ENCODE peak calls at places on chromosomes 12 and 14, in six cellular contexts. I, T, M, U, Z and E are unnamed samples.

GRCh38 chr12:25254271-25254880 is 3.6 kb upstream of the KRAS start:
- DNase-seq in I (peak; percentile 44), U (no peak), Z (peak; percentile 47), M (no peak), T (no peak), E (no peak)

GRCh38 chr12:53101931-53102781 is 1.1 kb upstream of the SOAT2 start:
- DNase-seq in U (peak; percentile 2), I (no peak), Z (peak; percentile 79), M (no peak), T (no peak), E (no peak)

GRCh38 chr12:92482599-92482998 is 220.2 kb upstream of the PLEKHG7 start:
- DNase-seq in Z (no peak), M (no peak), I (no peak), T (no peak), U (no peak), E (no peak)

GRCh38 chr12:59322473-59322872 is 273.4 kb upstream of the SLC16A7 start:
- DNase-seq in I (no peak), U (no peak), T (no peak), M (no peak), Z (no peak), E (no peak)

GRCh38 chr12:1948883-1949282 is 30.4 kb upstream of the CACNA2D4 start:
- DNase-seq in T (no peak), U (no peak), M (no peak), I (no peak), Z (no peak), E (no peak)

GRCh38 chr12:10741836-10742235 is 18.7 kb upstream of the YBX3 start:
- DNase-seq in M (no peak), Z (no peak), T (no peak), U (no peak), I (no peak), E (no peak)

GRCh38 chr14:96130854-96131253 is 73.8 kb upstream of the BDKRB2 start:
- DNase-seq in T (no peak), M (no peak), U (no peak), Z (no peak), I (peak; percentile 63), E (no peak)

GRCh38 chr12:42299392-42300308 is 26.2 kb downstream of the ZCRB1 start:
- DNase-seq in M (no peak), U (no peak), T (peak; percentile 49), Z (no peak), I (peak; percentile 80), E (no peak)

GRCh38 chr14:64855732-64856527 is 23.8 kb downstream of the SPTB start:
- DNase-seq in M (no peak), Z (no peak), U (no peak), T (no peak), I (no peak), E (no peak)

DNA sequence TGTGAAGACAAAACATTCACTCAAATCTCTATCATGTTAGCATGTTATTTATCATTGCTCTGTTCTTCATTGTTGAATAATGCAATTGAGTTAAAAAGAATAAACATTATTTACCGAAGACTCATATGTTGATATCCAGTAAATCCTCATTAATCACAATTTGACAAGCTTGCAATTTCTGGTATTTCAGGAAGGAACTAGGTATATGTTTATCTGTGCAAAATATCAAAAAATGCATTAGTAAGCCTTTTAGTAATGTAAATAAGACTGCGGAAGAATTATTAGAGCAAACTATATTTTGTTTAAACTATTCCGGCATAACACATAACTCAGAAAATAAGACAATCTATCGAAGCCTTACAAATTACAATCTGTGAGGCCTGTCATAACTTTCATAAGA is 222.7 kb upstream of the NOVA1 start:
- DNase-seq in U (no peak), T (no peak), I (no peak), M (no peak), Z (no peak), E (no peak)
- TF ChIP-seq CEBPB in U (no peak), T (no peak), I (no peak), M (no peak), Z (no peak), E (no peak)

DNA sequence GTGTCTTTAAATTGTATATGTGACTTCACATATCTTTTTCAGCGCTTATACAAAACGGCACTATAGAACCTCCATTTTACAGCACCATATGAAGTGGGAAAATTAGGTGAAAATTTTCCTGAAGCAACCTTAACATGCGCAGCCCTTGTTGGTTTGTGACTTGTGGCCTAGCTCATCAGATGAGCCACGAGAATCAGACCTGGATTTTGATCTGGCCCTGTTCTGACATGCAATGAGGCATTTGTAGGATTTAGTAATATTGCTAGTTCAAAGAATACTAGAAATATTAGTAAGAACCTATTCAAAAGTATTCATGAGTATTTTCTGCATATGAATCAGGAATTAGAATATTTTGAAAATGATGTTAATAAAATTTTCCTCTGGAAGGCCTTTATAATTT is 2.9 kb downstream of the CDKN1B start:
- DNase-seq in U (no peak), T (peak; percentile 36), Z (no peak), I (no peak), M (no peak), E (no peak)
- H3K4me1 ChIP-seq in U (peaks cover 30% of the 10 kb centered on the region), T (peaks cover 44% of the 10 kb centered on the region), Z (peaks cover 43% of the 10 kb centered on the region), I (peaks cover 10% of the 10 kb centered on the region), M (peaks cover 53% of the 10 kb centered on the region), E (peaks cover 9% of the 10 kb centered on the region)

DNA sequence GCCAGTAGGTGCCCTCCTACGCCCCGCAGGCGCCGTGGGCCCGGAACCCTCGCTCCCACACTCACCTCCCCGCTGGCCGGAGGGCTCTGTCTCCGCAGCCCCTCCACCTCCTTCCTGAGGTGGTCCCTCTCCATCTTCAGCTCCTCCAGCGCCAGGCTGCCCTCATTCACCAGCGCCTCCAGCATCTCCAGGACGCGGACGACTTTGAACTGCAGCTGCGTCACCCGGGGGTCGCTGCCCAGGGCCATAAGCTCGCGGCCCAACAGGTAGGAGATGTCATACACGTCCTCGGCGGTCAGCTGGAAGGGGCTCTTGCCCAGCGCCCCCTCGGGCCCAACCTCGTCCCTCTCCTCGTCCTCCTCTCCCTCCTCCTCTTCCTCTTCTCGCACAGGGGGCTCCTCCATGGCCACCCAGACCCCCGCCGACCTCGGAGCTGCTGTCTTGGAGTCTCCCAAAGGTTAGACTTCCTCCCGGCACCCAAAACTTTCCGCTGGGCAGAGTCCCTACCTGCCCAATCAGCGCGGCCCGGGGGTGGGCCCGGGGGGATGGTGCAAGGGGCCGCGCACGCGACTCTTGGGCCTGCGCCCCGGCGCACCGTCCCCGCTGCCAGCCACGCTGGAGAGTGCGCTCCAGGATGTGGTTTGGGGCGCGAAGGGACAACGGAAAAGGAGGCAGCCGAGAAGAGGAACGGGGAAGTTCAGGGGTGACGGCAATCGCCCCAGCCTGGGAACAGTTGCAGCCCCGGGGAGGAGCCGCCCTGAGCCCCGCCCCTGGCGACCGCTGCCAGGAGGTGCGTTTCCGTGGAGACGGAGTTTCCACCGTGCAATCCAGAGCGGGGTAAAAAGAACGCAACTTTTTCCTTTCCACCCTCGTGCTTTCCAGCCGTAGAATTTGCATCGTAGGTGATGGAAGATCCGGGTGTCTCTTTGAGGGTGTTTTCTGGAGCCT is at the start of gene RILPL2:
- DNase-seq in I (peak; percentile 65), U (peak; percentile 88), T (peak; percentile 78), M (peak; percentile 47), Z (peak; percentile 49), E (no peak)
- TF ChIP-seq CEBPB in I (no peak), U (peak; percentile 71), T (no peak), M (no peak), Z (peak; percentile 7), E (no peak)

GRCh38 chr14:91501951-91502930 is 7.9 kb downstream of the PPP4R3A start:
- DNase-seq in Z (no peak), M (no peak), I (no peak), T (no peak), U (no peak), E (no peak)

GRCh38 chr14:91506226-91506625 is 3.9 kb downstream of the PPP4R3A start:
- DNase-seq in Z (no peak), M (no peak), T (no peak), U (no peak), I (no peak), E (no peak)

GRCh38 chr14:91508105-91508504 is 2.0 kb downstream of the PPP4R3A start:
- DNase-seq in U (no peak), I (no peak), T (no peak), Z (no peak), M (no peak), E (no peak)

GRCh38 chr14:91501348-91501747 is 8.8 kb downstream of the PPP4R3A start:
- DNase-seq in I (no peak), Z (no peak), U (no peak), T (no peak), M (no peak), E (no peak)

DNA sequence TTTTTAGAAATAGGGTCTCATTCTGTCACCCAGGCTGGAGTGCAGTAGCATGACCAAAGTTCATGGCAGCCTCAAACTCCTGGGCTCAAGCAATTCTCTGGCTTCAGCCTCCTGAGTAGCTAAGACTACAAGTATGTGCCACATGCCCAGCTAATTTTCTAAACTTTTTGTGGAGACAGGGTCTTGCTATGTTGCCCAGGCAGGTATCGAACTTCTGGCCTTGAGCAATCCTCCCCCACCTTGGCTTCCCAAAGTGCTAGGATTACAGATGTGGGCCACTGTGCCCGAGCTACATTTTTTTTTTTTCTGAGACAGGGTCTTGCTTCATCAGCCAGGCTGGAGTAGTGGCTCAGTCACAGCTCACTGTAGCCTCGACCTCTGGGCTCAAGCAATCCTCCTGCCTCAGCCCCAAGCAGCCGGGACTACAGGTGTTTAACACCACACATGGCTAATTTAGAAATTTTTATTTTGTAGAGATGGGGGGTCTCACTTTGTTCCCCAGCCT is 7.1 kb downstream of the PPP4R3A start:
- DNase-seq in T (no peak), I (no peak), M (no peak), Z (no peak), U (no peak), E (no peak)
- H3K4me1 ChIP-seq in T (peaks cover 19% of the 10 kb centered on the region), I (peaks cover 3% of the 10 kb centered on the region), M (peaks cover 2% of the 10 kb centered on the region), Z (peaks cover 53% of the 10 kb centered on the region), U (peaks cover 3% of the 10 kb centered on the region), E (no peaks in the 10 kb centered on the region)

GRCh38 chr12:112847708-112848337 is 56.3 kb downstream of the RPH3A start:
- DNase-seq in T (no peak), I (no peak), M (no peak), Z (no peak), U (no peak), E (no peak)

GRCh38 chr12:112842441-112842840 is 50.9 kb downstream of the RPH3A start:
- DNase-seq in M (no peak), U (no peak), T (no peak), Z (no peak), I (no peak), E (no peak)

GRCh38 chr12:112846619-112847018 is 55.1 kb downstream of the RPH3A start:
- DNase-seq in M (no peak), U (no peak), I (no peak), Z (no peak), T (no peak), E (no peak)

GRCh38 chr12:112843272-112843671 is 51.7 kb downstream of the RPH3A start:
- DNase-seq in M (no peak), T (peak; percentile 30), U (no peak), I (no peak), Z (no peak), E (no peak)

DNA sequence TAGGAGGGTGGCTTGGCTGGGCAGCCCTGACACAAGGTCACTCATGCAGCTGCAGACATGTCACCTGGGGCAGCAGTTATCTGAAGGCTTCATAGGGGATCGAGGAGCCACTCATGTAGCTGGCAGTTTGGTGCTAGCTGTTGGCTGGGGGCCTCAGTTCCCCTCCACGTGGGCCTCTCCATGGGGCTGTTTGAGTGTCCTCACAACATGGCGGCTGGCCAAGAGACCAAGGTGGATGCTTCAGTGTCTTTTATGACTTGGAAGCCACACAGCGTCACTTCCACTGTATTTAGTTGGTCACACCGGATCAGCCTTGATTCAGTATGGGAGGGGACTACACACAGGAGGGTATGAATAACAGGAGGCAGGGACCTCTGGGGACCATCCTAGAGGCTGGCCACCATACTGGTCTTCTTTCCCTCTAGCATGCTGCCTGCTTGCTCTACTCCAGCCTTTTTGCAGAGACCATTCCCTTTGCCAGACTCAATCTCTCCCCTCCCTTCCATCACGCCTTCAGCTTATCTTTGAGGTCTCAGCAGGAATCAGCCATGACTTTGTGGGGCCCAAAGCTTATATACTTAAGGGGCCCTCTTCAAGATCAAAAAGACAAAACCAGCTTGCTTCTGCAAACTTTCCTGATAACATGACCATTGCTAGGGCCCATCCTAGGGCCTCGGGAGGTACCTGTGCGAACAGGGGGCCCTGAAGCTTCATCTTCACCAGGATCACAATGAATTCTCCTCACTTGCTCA is 53.4 kb downstream of the RPH3A start:
- DNase-seq in I (no peak), U (no peak), T (no peak), M (no peak), Z (no peak), E (no peak)
- TF ChIP-seq CEBPB in I (no peak), U (no peak), T (no peak), M (no peak), Z (no peak), E (no peak)